ENCODE peak calls at places on chromosomes 16 and 17, in six cellular contexts. One of them, this sample, is unnamed.

GRCh38 chr17:68452724-68453290 is 4.5 kb downstream of the WIPI1 start:
- DNase-seq in prostate gland: no peak
- DNase-seq in AG04450: no peak
- DNase-seq in HepG2: no peak
- DNase-seq in epithelial cell of proximal tubule: no peak
- DNase-seq in cardiac fibroblast: no peak
- DNase-seq in this sample: no peak

GRCh38 chr16:56998861-56999260 is 9.5 kb downstream of the NLRC5 start:
- DNase-seq in cardiac fibroblast: no peak
- DNase-seq in epithelial cell of proximal tubule: no peak
- DNase-seq in HepG2: no peak
- DNase-seq in AG04450: no peak
- DNase-seq in prostate gland: no peak
- DNase-seq in this sample: no peak

GRCh38 chr17:33302394-33302793 is 9.3 kb upstream of the ASIC2 start:
- DNase-seq in HepG2: no peak
- DNase-seq in cardiac fibroblast: no peak
- DNase-seq in epithelial cell of proximal tubule: no peak
- DNase-seq in AG04450: no peak
- DNase-seq in prostate gland: peak
- DNase-seq in this sample: peak

GRCh38 chr17:63275318-63275967 is 170.7 kb downstream of the CYB561 start:
- DNase-seq in epithelial cell of proximal tubule: peak
- DNase-seq in cardiac fibroblast: peak
- DNase-seq in HepG2: peak
- DNase-seq in prostate gland: no peak
- DNase-seq in AG04450: peak
- DNase-seq in this sample: peak

GRCh38 chr16:68385371-68385770 is 62.9 kb downstream of the SMPD3 start:
- DNase-seq in AG04450: no peak
- DNase-seq in epithelial cell of proximal tubule: no peak
- DNase-seq in prostate gland: no peak
- DNase-seq in HepG2: no peak
- DNase-seq in cardiac fibroblast: no peak
- DNase-seq in this sample: no peak

GRCh38 chr16:4859900-4860255 is 12.6 kb downstream of the UBN1 start:
- DNase-seq in AG04450: no peak
- DNase-seq in HepG2: no peak
- DNase-seq in epithelial cell of proximal tubule: no peak
- DNase-seq in prostate gland: no peak
- DNase-seq in cardiac fibroblast: peak
- DNase-seq in this sample: no peak

GRCh38 chr17:41959336-41960095 is 7.1 kb upstream of the CNP start:
- DNase-seq in prostate gland: no peak
- DNase-seq in HepG2: peak
- DNase-seq in epithelial cell of proximal tubule: no peak
- DNase-seq in AG04450: peak
- DNase-seq in cardiac fibroblast: peak
- DNase-seq in this sample: peak

GRCh38 chr16:85461814-85462404 is 151.2 kb upstream of the GSE1 start:
- DNase-seq in HepG2: no peak
- DNase-seq in prostate gland: no peak
- DNase-seq in cardiac fibroblast: peak
- DNase-seq in AG04450: peak
- DNase-seq in epithelial cell of proximal tubule: no peak
- DNase-seq in this sample: peak

GRCh38 chr17:2924211-2924610 is 128.0 kb downstream of the RAP1GAP2 start:
- DNase-seq in HepG2: no peak
- DNase-seq in AG04450: no peak
- DNase-seq in prostate gland: no peak
- DNase-seq in cardiac fibroblast: peak
- DNase-seq in epithelial cell of proximal tubule: no peak
- DNase-seq in this sample: peak

GRCh38 chr17:9241371-9241712 is 220.0 kb downstream of the NTN1 start:
- DNase-seq in HepG2: no peak
- DNase-seq in AG04450: no peak
- DNase-seq in epithelial cell of proximal tubule: no peak
- DNase-seq in cardiac fibroblast: no peak
- DNase-seq in prostate gland: no peak
- DNase-seq in this sample: peak

GRCh38 chr16:143456-143855 is 5.0 kb upstream of the NPRL3 start:
- DNase-seq in AG04450: no peak
- DNase-seq in HepG2: no peak
- DNase-seq in epithelial cell of proximal tubule: no peak
- DNase-seq in cardiac fibroblast: no peak
- DNase-seq in prostate gland: no peak
- DNase-seq in this sample: peak

GRCh38 chr17:4968166-4968915 is 724 bp upstream of the SPAG7 start:
- DNase-seq in prostate gland: peak
- DNase-seq in cardiac fibroblast: no peak
- DNase-seq in epithelial cell of proximal tubule: peak
- DNase-seq in HepG2: no peak
- DNase-seq in AG04450: no peak
- DNase-seq in this sample: peak

GRCh38 chr16:52852978-52853377 is 199.7 kb downstream of the CHD9NB start:
- DNase-seq in HepG2: no peak
- DNase-seq in prostate gland: no peak
- DNase-seq in cardiac fibroblast: no peak
- DNase-seq in epithelial cell of proximal tubule: no peak
- DNase-seq in AG04450: no peak
- DNase-seq in this sample: no peak

GRCh38 chr17:49821916-49822315 is 26.0 kb downstream of the TAC4 start:
- DNase-seq in HepG2: no peak
- DNase-seq in epithelial cell of proximal tubule: no peak
- DNase-seq in prostate gland: peak
- DNase-seq in AG04450: no peak
- DNase-seq in cardiac fibroblast: no peak
- DNase-seq in this sample: no peak

GRCh38 chr17:49991409-49991808 is 3.6 kb downstream of the DLX3 start:
- DNase-seq in epithelial cell of proximal tubule: no peak
- DNase-seq in HepG2: no peak
- DNase-seq in cardiac fibroblast: no peak
- DNase-seq in AG04450: no peak
- DNase-seq in prostate gland: no peak
- DNase-seq in this sample: no peak

GRCh38 chr17:40854175-40854814 is 12.7 kb downstream of the KRT12 start:
- DNase-seq in HepG2: peak
- DNase-seq in cardiac fibroblast: peak
- DNase-seq in AG04450: peak
- DNase-seq in prostate gland: no peak
- DNase-seq in epithelial cell of proximal tubule: peak
- DNase-seq in this sample: peak

GRCh38 chr16:10920726-10921427 is 21.4 kb downstream of the DEXI start:
- DNase-seq in HepG2: no peak
- DNase-seq in prostate gland: no peak
- DNase-seq in AG04450: no peak
- DNase-seq in epithelial cell of proximal tubule: peak
- DNase-seq in cardiac fibroblast: no peak
- DNase-seq in this sample: no peak

GRCh38 chr17:81479175-81479574 is 33.4 kb downstream of the ACTG1 start:
- DNase-seq in epithelial cell of proximal tubule: no peak
- DNase-seq in prostate gland: no peak
- DNase-seq in cardiac fibroblast: no peak
- DNase-seq in HepG2: no peak
- DNase-seq in AG04450: no peak
- DNase-seq in this sample: no peak

GRCh38 chr17:60151355-60151754 is 1.6 kb downstream of the CA4 start:
- DNase-seq in HepG2: no peak
- DNase-seq in prostate gland: no peak
- DNase-seq in cardiac fibroblast: no peak
- DNase-seq in AG04450: no peak
- DNase-seq in epithelial cell of proximal tubule: no peak
- DNase-seq in this sample: no peak

GRCh38 chr17:60155815-60156214 is 6.0 kb downstream of the CA4 start:
- DNase-seq in prostate gland: no peak
- DNase-seq in HepG2: no peak
- DNase-seq in AG04450: no peak
- DNase-seq in epithelial cell of proximal tubule: no peak
- DNase-seq in cardiac fibroblast: no peak
- DNase-seq in this sample: no peak

GRCh38 chr17:60154616-60155426 is 5.0 kb downstream of the CA4 start:
- DNase-seq in AG04450: no peak
- DNase-seq in cardiac fibroblast: peak
- DNase-seq in epithelial cell of proximal tubule: no peak
- DNase-seq in HepG2: no peak
- DNase-seq in prostate gland: no peak
- DNase-seq in this sample: peak

GRCh38 chr17:60155427-60155814 is 5.6 kb downstream of the CA4 start:
- DNase-seq in cardiac fibroblast: no peak
- DNase-seq in prostate gland: no peak
- DNase-seq in AG04450: no peak
- DNase-seq in epithelial cell of proximal tubule: no peak
- DNase-seq in HepG2: no peak
- DNase-seq in this sample: no peak

DNA sequence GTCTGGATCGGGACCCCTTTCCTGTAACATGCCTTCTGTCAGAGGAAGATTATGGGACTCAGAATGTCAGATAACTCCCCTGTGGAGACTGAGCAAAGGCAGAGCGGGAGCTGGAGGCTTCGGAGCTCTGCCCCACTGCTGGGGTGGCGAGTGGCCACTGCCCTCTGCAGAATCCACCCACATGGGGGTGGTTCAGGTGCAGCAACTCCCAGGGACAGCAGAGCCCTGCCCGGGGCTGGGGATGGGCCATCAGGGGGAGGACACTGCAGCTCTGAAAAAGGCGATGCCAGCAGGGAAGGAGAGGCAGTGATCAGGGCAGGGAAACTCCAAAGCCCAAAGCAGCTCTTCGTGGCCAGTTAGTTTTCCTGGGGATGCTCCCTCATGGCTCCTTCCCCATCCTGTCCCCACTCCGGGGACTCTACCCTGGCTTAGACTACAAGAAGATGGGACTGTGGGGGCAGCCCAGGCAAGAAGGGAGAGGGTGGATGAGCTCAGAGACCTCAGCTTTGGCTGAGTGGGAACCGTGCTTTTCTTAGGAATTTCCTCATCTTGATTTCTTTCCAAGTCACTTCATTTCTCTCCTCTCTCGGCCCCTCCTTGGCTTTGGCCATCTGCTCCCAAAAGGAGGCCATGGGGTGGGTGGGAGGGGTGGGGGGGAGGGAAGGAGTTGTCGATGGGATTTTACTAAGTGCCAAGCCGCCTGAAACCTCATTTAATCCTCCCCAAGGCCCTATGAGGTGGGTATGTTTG is 4.0 kb downstream of the CA4 start:
- DNase-seq in AG04450: no peak
- DNase-seq in prostate gland: no peak
- DNase-seq in HepG2: no peak
- DNase-seq in epithelial cell of proximal tubule: no peak
- DNase-seq in cardiac fibroblast: no peak
- DNase-seq in this sample: no peak
- H3K4me3 ChIP-seq in AG04450: no peak
- H3K4me3 ChIP-seq in prostate gland: no peak
- H3K4me3 ChIP-seq in HepG2: no peak
- H3K4me3 ChIP-seq in epithelial cell of proximal tubule: no peak
- H3K4me3 ChIP-seq in cardiac fibroblast: no peak
- H3K4me3 ChIP-seq in this sample: no peak

DNA sequence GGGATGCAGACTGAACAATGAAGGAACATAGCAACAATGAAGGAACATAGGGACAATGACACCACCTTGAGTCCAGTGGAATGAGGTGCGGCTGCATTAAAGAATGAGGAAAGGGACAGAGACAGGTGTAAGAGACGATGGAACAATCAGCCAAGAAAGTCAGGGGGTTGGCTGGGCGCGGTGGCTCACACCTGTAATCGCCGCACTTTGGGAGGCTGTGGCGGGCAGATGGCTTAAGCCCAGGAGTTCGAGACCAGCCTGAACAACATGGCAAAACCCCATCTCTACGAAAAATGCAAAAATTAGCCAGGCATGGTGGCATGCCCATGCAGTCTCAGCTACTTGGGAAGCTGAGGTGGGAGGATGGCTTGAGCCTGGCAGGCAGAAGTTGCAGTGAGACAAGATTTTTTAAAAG is 13.6 kb upstream of the CBFB start:
- DNase-seq in cardiac fibroblast: no peak
- DNase-seq in prostate gland: no peak
- DNase-seq in HepG2: no peak
- DNase-seq in AG04450: no peak
- DNase-seq in epithelial cell of proximal tubule: no peak
- DNase-seq in this sample: no peak
- TF ChIP-seq CTCF in cardiac fibroblast: no peak
- TF ChIP-seq CTCF in prostate gland: no peak
- TF ChIP-seq CTCF in HepG2: peak
- TF ChIP-seq CTCF in AG04450: no peak
- TF ChIP-seq CTCF in epithelial cell of proximal tubule: peak
- TF ChIP-seq CTCF in this sample: no peak

DNA sequence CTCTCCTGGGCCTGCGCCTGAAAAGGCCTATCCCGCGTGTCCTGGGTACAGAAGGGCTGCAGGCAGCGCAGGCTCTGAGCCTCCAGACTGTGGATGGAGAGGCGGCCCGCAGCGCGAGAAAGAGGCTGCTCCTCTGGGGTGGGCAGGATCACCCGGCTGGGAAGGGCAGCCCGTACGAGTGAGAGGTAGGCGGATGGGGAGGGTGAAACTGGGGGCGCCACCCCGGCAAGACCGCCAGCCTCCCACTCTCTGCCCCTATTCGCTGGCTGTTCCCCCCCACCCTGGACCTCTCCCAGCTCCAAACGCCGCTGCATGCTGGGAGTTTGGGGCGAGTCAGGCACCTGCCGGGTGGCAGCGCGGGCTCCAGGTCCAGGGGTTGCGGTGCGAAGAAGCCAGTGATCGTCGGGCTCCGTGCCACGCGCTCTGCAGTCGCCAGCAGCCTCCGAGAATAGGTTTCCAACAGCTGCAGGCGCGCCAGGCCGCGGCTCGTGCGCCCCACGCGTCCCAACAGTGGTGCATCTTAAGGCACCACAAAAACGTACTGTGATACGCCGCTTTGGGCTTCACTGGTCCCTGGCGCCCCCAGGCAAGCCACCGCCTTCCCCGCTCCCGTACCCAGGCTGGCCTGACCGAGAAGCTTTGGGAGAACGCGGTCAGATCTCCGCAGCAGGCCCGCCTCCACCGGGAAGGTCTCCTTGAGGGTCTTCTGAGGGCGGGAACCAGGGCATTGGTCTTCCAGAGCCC is 1.1 kb downstream of the NOXO1 start:
- DNase-seq in HepG2: no peak
- DNase-seq in AG04450: no peak
- DNase-seq in epithelial cell of proximal tubule: no peak
- DNase-seq in prostate gland: no peak
- DNase-seq in cardiac fibroblast: no peak
- DNase-seq in this sample: no peak
- H3K4me3 ChIP-seq in HepG2: no peak
- H3K4me3 ChIP-seq in AG04450: no peak
- H3K4me3 ChIP-seq in epithelial cell of proximal tubule: no peak
- H3K4me3 ChIP-seq in prostate gland: no peak
- H3K4me3 ChIP-seq in cardiac fibroblast: no peak
- H3K4me3 ChIP-seq in this sample: no peak

DNA sequence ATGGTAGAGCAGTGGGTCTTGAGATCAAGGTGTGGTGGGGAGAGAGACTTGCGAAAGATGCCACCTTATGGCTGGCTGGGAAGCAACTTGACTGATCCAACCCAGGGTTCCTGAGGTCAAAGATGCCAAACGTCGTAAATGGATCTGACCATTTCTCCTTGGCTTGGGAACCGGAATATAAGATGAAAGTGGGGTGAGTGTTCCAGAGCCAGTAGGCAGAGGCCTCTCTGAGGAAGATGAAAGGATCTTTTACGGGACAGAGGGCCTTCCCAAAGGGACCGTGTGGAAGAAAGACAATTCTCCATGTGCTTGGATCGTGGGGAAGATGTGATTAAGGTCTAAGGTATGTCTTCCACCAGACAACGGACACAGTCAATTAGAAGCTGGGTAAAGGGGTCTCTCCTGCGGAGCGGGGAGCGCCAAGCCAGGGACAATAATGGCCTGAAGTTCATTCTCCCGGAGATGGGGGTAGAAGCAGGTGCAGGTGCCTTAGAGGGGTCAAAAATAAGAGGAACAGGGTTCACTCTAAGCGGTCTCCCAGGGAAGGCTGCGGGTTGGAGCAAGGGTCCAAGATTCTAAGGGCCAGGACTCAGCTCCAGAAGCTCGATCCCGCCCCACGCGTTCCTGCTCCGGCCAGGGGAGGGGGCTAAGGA is 802 bp downstream of the FXR2 start:
- DNase-seq in epithelial cell of proximal tubule: no peak
- DNase-seq in prostate gland: no peak
- DNase-seq in AG04450: no peak
- DNase-seq in HepG2: no peak
- DNase-seq in cardiac fibroblast: peak
- DNase-seq in this sample: peak
- TF ChIP-seq CTCF in epithelial cell of proximal tubule: peak
- TF ChIP-seq CTCF in prostate gland: no peak
- TF ChIP-seq CTCF in AG04450: no peak
- TF ChIP-seq CTCF in HepG2: peak
- TF ChIP-seq CTCF in cardiac fibroblast: no peak
- TF ChIP-seq CTCF in this sample: peak

This sample was measured in fibroblast of villous mesenchyme.